ENCODE peak calls at places on chromosomes 13 and 19, in nine cellular contexts. One of them, this sample, is unnamed.

GRCh38 chr13:102869948-102870676 is 24.3 kb downstream of the ERCC5 start:
- DNase-seq in cardiac muscle cell: no peak
- DNase-seq in astrocyte of the cerebellum: no peak
- DNase-seq in brain microvascular endothelial cell: no peak
- DNase-seq in stimulated activated CD8-positive, alpha-beta memory T cell treated with anti-CD3 and anti-CD28 coated beads, Interleukin-2, amount 100 ng/mL, for 48 hours: no peak
- DNase-seq in foreskin fibroblast: no peak
- DNase-seq in heart right ventricle: no peak
- DNase-seq in naive thymus-derived CD4-positive, alpha-beta T cell: no peak
- DNase-seq in Peyer's patch: no peak
- DNase-seq in this sample: no peak

GRCh38 chr13:76864259-76864658 is 21.9 kb downstream of the KCTD12 start:
- DNase-seq in astrocyte of the cerebellum: no peak
- DNase-seq in stimulated activated CD8-positive, alpha-beta memory T cell treated with anti-CD3 and anti-CD28 coated beads, Interleukin-2, amount 100 ng/mL, for 48 hours: no peak
- DNase-seq in foreskin fibroblast: no peak
- DNase-seq in cardiac muscle cell: no peak
- DNase-seq in heart right ventricle: no peak
- DNase-seq in brain microvascular endothelial cell: no peak
- DNase-seq in naive thymus-derived CD4-positive, alpha-beta T cell: no peak
- DNase-seq in Peyer's patch: no peak
- DNase-seq in this sample: no peak

GRCh38 chr19:1252221-1252817 is 3.9 kb downstream of the MIDN start:
- DNase-seq in naive thymus-derived CD4-positive, alpha-beta T cell: peak
- DNase-seq in heart right ventricle: peak
- DNase-seq in foreskin fibroblast: peak
- DNase-seq in Peyer's patch: peak
- DNase-seq in astrocyte of the cerebellum: no peak
- DNase-seq in cardiac muscle cell: no peak
- DNase-seq in brain microvascular endothelial cell: peak
- DNase-seq in stimulated activated CD8-positive, alpha-beta memory T cell treated with anti-CD3 and anti-CD28 coated beads, Interleukin-2, amount 100 ng/mL, for 48 hours: peak
- DNase-seq in this sample: no peak

GRCh38 chr13:46173656-46174055 is 8.3 kb downstream of the LCP1 start:
- DNase-seq in brain microvascular endothelial cell: no peak
- DNase-seq in cardiac muscle cell: no peak
- DNase-seq in Peyer's patch: no peak
- DNase-seq in foreskin fibroblast: no peak
- DNase-seq in naive thymus-derived CD4-positive, alpha-beta T cell: no peak
- DNase-seq in stimulated activated CD8-positive, alpha-beta memory T cell treated with anti-CD3 and anti-CD28 coated beads, Interleukin-2, amount 100 ng/mL, for 48 hours: no peak
- DNase-seq in heart right ventricle: no peak
- DNase-seq in astrocyte of the cerebellum: no peak
- DNase-seq in this sample: no peak

GRCh38 chr13:23743269-23743668 is 145.9 kb downstream of the MIPEP start:
- DNase-seq in foreskin fibroblast: no peak
- DNase-seq in heart right ventricle: no peak
- DNase-seq in Peyer's patch: no peak
- DNase-seq in brain microvascular endothelial cell: no peak
- DNase-seq in stimulated activated CD8-positive, alpha-beta memory T cell treated with anti-CD3 and anti-CD28 coated beads, Interleukin-2, amount 100 ng/mL, for 48 hours: no peak
- DNase-seq in cardiac muscle cell: no peak
- DNase-seq in naive thymus-derived CD4-positive, alpha-beta T cell: no peak
- DNase-seq in astrocyte of the cerebellum: no peak
- DNase-seq in this sample: no peak

GRCh38 chr13:95552539-95553270 is at the start of gene CLDN10:
- DNase-seq in naive thymus-derived CD4-positive, alpha-beta T cell: no peak
- DNase-seq in stimulated activated CD8-positive, alpha-beta memory T cell treated with anti-CD3 and anti-CD28 coated beads, Interleukin-2, amount 100 ng/mL, for 48 hours: no peak
- DNase-seq in Peyer's patch: no peak
- DNase-seq in brain microvascular endothelial cell: no peak
- DNase-seq in cardiac muscle cell: peak
- DNase-seq in heart right ventricle: no peak
- DNase-seq in astrocyte of the cerebellum: no peak
- DNase-seq in foreskin fibroblast: no peak
- DNase-seq in this sample: no peak

GRCh38 chr13:91586609-91587008 is 188.2 kb downstream of the GPC5 start:
- DNase-seq in heart right ventricle: no peak
- DNase-seq in cardiac muscle cell: no peak
- DNase-seq in brain microvascular endothelial cell: no peak
- DNase-seq in naive thymus-derived CD4-positive, alpha-beta T cell: no peak
- DNase-seq in astrocyte of the cerebellum: no peak
- DNase-seq in foreskin fibroblast: no peak
- DNase-seq in Peyer's patch: no peak
- DNase-seq in stimulated activated CD8-positive, alpha-beta memory T cell treated with anti-CD3 and anti-CD28 coated beads, Interleukin-2, amount 100 ng/mL, for 48 hours: no peak
- DNase-seq in this sample: no peak

GRCh38 chr13:98476106-98476505 is 100.8 kb downstream of the STK24 start:
- DNase-seq in foreskin fibroblast: no peak
- DNase-seq in cardiac muscle cell: no peak
- DNase-seq in stimulated activated CD8-positive, alpha-beta memory T cell treated with anti-CD3 and anti-CD28 coated beads, Interleukin-2, amount 100 ng/mL, for 48 hours: peak
- DNase-seq in Peyer's patch: no peak
- DNase-seq in brain microvascular endothelial cell: no peak
- DNase-seq in heart right ventricle: no peak
- DNase-seq in naive thymus-derived CD4-positive, alpha-beta T cell: no peak
- DNase-seq in astrocyte of the cerebellum: no peak
- DNase-seq in this sample: no peak

GRCh38 chr13:22883262-22883840 is 297.4 kb upstream of the SGCG start:
- DNase-seq in brain microvascular endothelial cell: no peak
- DNase-seq in Peyer's patch: no peak
- DNase-seq in cardiac muscle cell: no peak
- DNase-seq in naive thymus-derived CD4-positive, alpha-beta T cell: no peak
- DNase-seq in foreskin fibroblast: no peak
- DNase-seq in astrocyte of the cerebellum: no peak
- DNase-seq in heart right ventricle: no peak
- DNase-seq in stimulated activated CD8-positive, alpha-beta memory T cell treated with anti-CD3 and anti-CD28 coated beads, Interleukin-2, amount 100 ng/mL, for 48 hours: no peak
- DNase-seq in this sample: no peak

GRCh38 chr19:47598407-47599349 is 10.3 kb upstream of the BICRA start:
- DNase-seq in Peyer's patch: no peak
- DNase-seq in foreskin fibroblast: peak
- DNase-seq in cardiac muscle cell: peak
- DNase-seq in brain microvascular endothelial cell: peak
- DNase-seq in heart right ventricle: no peak
- DNase-seq in naive thymus-derived CD4-positive, alpha-beta T cell: no peak
- DNase-seq in astrocyte of the cerebellum: peak
- DNase-seq in stimulated activated CD8-positive, alpha-beta memory T cell treated with anti-CD3 and anti-CD28 coated beads, Interleukin-2, amount 100 ng/mL, for 48 hours: no peak
- DNase-seq in this sample: no peak

GRCh38 chr13:74596691-74597090 is 462.5 kb upstream of the KLF12 start:
- DNase-seq in cardiac muscle cell: no peak
- DNase-seq in naive thymus-derived CD4-positive, alpha-beta T cell: no peak
- DNase-seq in Peyer's patch: no peak
- DNase-seq in brain microvascular endothelial cell: no peak
- DNase-seq in astrocyte of the cerebellum: no peak
- DNase-seq in heart right ventricle: no peak
- DNase-seq in stimulated activated CD8-positive, alpha-beta memory T cell treated with anti-CD3 and anti-CD28 coated beads, Interleukin-2, amount 100 ng/mL, for 48 hours: no peak
- DNase-seq in foreskin fibroblast: no peak
- DNase-seq in this sample: no peak

GRCh38 chr19:38980583-38981374 is 5.2 kb upstream of the FBXO17 start:
- DNase-seq in foreskin fibroblast: no peak
- DNase-seq in Peyer's patch: no peak
- DNase-seq in astrocyte of the cerebellum: no peak
- DNase-seq in heart right ventricle: no peak
- DNase-seq in naive thymus-derived CD4-positive, alpha-beta T cell: no peak
- DNase-seq in brain microvascular endothelial cell: no peak
- DNase-seq in stimulated activated CD8-positive, alpha-beta memory T cell treated with anti-CD3 and anti-CD28 coated beads, Interleukin-2, amount 100 ng/mL, for 48 hours: no peak
- DNase-seq in cardiac muscle cell: no peak
- DNase-seq in this sample: no peak

GRCh38 chr19:7113233-7113632 is 43.7 kb downstream of the ZNF557 start:
- DNase-seq in naive thymus-derived CD4-positive, alpha-beta T cell: no peak
- DNase-seq in stimulated activated CD8-positive, alpha-beta memory T cell treated with anti-CD3 and anti-CD28 coated beads, Interleukin-2, amount 100 ng/mL, for 48 hours: no peak
- DNase-seq in astrocyte of the cerebellum: no peak
- DNase-seq in foreskin fibroblast: no peak
- DNase-seq in Peyer's patch: no peak
- DNase-seq in cardiac muscle cell: no peak
- DNase-seq in heart right ventricle: no peak
- DNase-seq in brain microvascular endothelial cell: no peak
- DNase-seq in this sample: no peak

GRCh38 chr13:103099894-103100293 is 33.7 kb upstream of the SLC10A2 start:
- DNase-seq in naive thymus-derived CD4-positive, alpha-beta T cell: no peak
- DNase-seq in Peyer's patch: no peak
- DNase-seq in heart right ventricle: no peak
- DNase-seq in foreskin fibroblast: no peak
- DNase-seq in brain microvascular endothelial cell: no peak
- DNase-seq in cardiac muscle cell: no peak
- DNase-seq in astrocyte of the cerebellum: no peak
- DNase-seq in stimulated activated CD8-positive, alpha-beta memory T cell treated with anti-CD3 and anti-CD28 coated beads, Interleukin-2, amount 100 ng/mL, for 48 hours: no peak
- DNase-seq in this sample: no peak

GRCh38 chr13:36998624-36999041 is 507 bp downstream of the ALG5 start:
- DNase-seq in naive thymus-derived CD4-positive, alpha-beta T cell: peak
- DNase-seq in astrocyte of the cerebellum: no peak
- DNase-seq in foreskin fibroblast: no peak
- DNase-seq in brain microvascular endothelial cell: no peak
- DNase-seq in Peyer's patch: peak
- DNase-seq in heart right ventricle: peak
- DNase-seq in stimulated activated CD8-positive, alpha-beta memory T cell treated with anti-CD3 and anti-CD28 coated beads, Interleukin-2, amount 100 ng/mL, for 48 hours: peak
- DNase-seq in cardiac muscle cell: peak
- DNase-seq in this sample: peak

GRCh38 chr13:37029617-37030016 is 29.0 kb downstream of the EXOSC8 start:
- DNase-seq in heart right ventricle: no peak
- DNase-seq in foreskin fibroblast: peak
- DNase-seq in brain microvascular endothelial cell: peak
- DNase-seq in astrocyte of the cerebellum: no peak
- DNase-seq in Peyer's patch: no peak
- DNase-seq in stimulated activated CD8-positive, alpha-beta memory T cell treated with anti-CD3 and anti-CD28 coated beads, Interleukin-2, amount 100 ng/mL, for 48 hours: no peak
- DNase-seq in naive thymus-derived CD4-positive, alpha-beta T cell: no peak
- DNase-seq in cardiac muscle cell: no peak
- DNase-seq in this sample: no peak

GRCh38 chr13:75399879-75400217 is 82.1 kb downstream of the TBC1D4 start:
- DNase-seq in Peyer's patch: no peak
- DNase-seq in foreskin fibroblast: no peak
- DNase-seq in brain microvascular endothelial cell: no peak
- DNase-seq in naive thymus-derived CD4-positive, alpha-beta T cell: no peak
- DNase-seq in stimulated activated CD8-positive, alpha-beta memory T cell treated with anti-CD3 and anti-CD28 coated beads, Interleukin-2, amount 100 ng/mL, for 48 hours: no peak
- DNase-seq in astrocyte of the cerebellum: no peak
- DNase-seq in heart right ventricle: no peak
- DNase-seq in cardiac muscle cell: no peak
- DNase-seq in this sample: no peak

GRCh38 chr13:20974981-20975585 is 72.5 kb upstream of the XPO4 start:
- DNase-seq in brain microvascular endothelial cell: no peak
- DNase-seq in stimulated activated CD8-positive, alpha-beta memory T cell treated with anti-CD3 and anti-CD28 coated beads, Interleukin-2, amount 100 ng/mL, for 48 hours: no peak
- DNase-seq in astrocyte of the cerebellum: no peak
- DNase-seq in foreskin fibroblast: no peak
- DNase-seq in Peyer's patch: no peak
- DNase-seq in naive thymus-derived CD4-positive, alpha-beta T cell: no peak
- DNase-seq in heart right ventricle: no peak
- DNase-seq in cardiac muscle cell: no peak
- DNase-seq in this sample: no peak

GRCh38 chr19:7397687-7398086 is 49.0 kb downstream of the ARHGEF18 start:
- DNase-seq in Peyer's patch: no peak
- DNase-seq in naive thymus-derived CD4-positive, alpha-beta T cell: no peak
- DNase-seq in astrocyte of the cerebellum: peak
- DNase-seq in stimulated activated CD8-positive, alpha-beta memory T cell treated with anti-CD3 and anti-CD28 coated beads, Interleukin-2, amount 100 ng/mL, for 48 hours: no peak
- DNase-seq in cardiac muscle cell: no peak
- DNase-seq in heart right ventricle: no peak
- DNase-seq in foreskin fibroblast: peak
- DNase-seq in brain microvascular endothelial cell: peak
- DNase-seq in this sample: no peak

GRCh38 chr13:25945596-25945995 is 106.2 kb downstream of the SHISA2 start:
- DNase-seq in foreskin fibroblast: no peak
- DNase-seq in heart right ventricle: no peak
- DNase-seq in Peyer's patch: no peak
- DNase-seq in cardiac muscle cell: no peak
- DNase-seq in stimulated activated CD8-positive, alpha-beta memory T cell treated with anti-CD3 and anti-CD28 coated beads, Interleukin-2, amount 100 ng/mL, for 48 hours: no peak
- DNase-seq in naive thymus-derived CD4-positive, alpha-beta T cell: no peak
- DNase-seq in brain microvascular endothelial cell: peak
- DNase-seq in astrocyte of the cerebellum: no peak
- DNase-seq in this sample: no peak

GRCh38 chr13:29210676-29211075 is 384.8 kb downstream of the SLC7A1 start:
- DNase-seq in foreskin fibroblast: no peak
- DNase-seq in stimulated activated CD8-positive, alpha-beta memory T cell treated with anti-CD3 and anti-CD28 coated beads, Interleukin-2, amount 100 ng/mL, for 48 hours: no peak
- DNase-seq in heart right ventricle: no peak
- DNase-seq in brain microvascular endothelial cell: no peak
- DNase-seq in Peyer's patch: no peak
- DNase-seq in naive thymus-derived CD4-positive, alpha-beta T cell: no peak
- DNase-seq in cardiac muscle cell: peak
- DNase-seq in astrocyte of the cerebellum: no peak
- DNase-seq in this sample: no peak

GRCh38 chr13:98823442-98823841 is 71.0 kb upstream of the SLC15A1 start:
- DNase-seq in Peyer's patch: no peak
- DNase-seq in foreskin fibroblast: no peak
- DNase-seq in naive thymus-derived CD4-positive, alpha-beta T cell: no peak
- DNase-seq in stimulated activated CD8-positive, alpha-beta memory T cell treated with anti-CD3 and anti-CD28 coated beads, Interleukin-2, amount 100 ng/mL, for 48 hours: no peak
- DNase-seq in heart right ventricle: no peak
- DNase-seq in cardiac muscle cell: no peak
- DNase-seq in brain microvascular endothelial cell: no peak
- DNase-seq in astrocyte of the cerebellum: no peak
- DNase-seq in this sample: no peak

GRCh38 chr19:47398707-47399106 is 20.6 kb downstream of the MEIS3 start:
- DNase-seq in heart right ventricle: no peak
- DNase-seq in Peyer's patch: no peak
- DNase-seq in stimulated activated CD8-positive, alpha-beta memory T cell treated with anti-CD3 and anti-CD28 coated beads, Interleukin-2, amount 100 ng/mL, for 48 hours: no peak
- DNase-seq in naive thymus-derived CD4-positive, alpha-beta T cell: no peak
- DNase-seq in brain microvascular endothelial cell: no peak
- DNase-seq in astrocyte of the cerebellum: no peak
- DNase-seq in foreskin fibroblast: no peak
- DNase-seq in cardiac muscle cell: no peak
- DNase-seq in this sample: no peak

GRCh38 chr13:41515491-41516139 is 58.3 kb downstream of the RGCC start:
- DNase-seq in cardiac muscle cell: no peak
- DNase-seq in naive thymus-derived CD4-positive, alpha-beta T cell: no peak
- DNase-seq in astrocyte of the cerebellum: no peak
- DNase-seq in foreskin fibroblast: no peak
- DNase-seq in Peyer's patch: no peak
- DNase-seq in brain microvascular endothelial cell: no peak
- DNase-seq in heart right ventricle: no peak
- DNase-seq in stimulated activated CD8-positive, alpha-beta memory T cell treated with anti-CD3 and anti-CD28 coated beads, Interleukin-2, amount 100 ng/mL, for 48 hours: no peak
- DNase-seq in this sample: no peak

GRCh38 chr19:15107056-15108010 is at the start of gene SYDE1:
- DNase-seq in brain microvascular endothelial cell: no peak
- DNase-seq in stimulated activated CD8-positive, alpha-beta memory T cell treated with anti-CD3 and anti-CD28 coated beads, Interleukin-2, amount 100 ng/mL, for 48 hours: peak
- DNase-seq in foreskin fibroblast: peak
- DNase-seq in naive thymus-derived CD4-positive, alpha-beta T cell: no peak
- DNase-seq in astrocyte of the cerebellum: peak
- DNase-seq in heart right ventricle: peak
- DNase-seq in Peyer's patch: no peak
- DNase-seq in cardiac muscle cell: peak
- DNase-seq in this sample: no peak

GRCh38 chr19:38233740-38234251 is 9.8 kb upstream of the DPF1 start:
- DNase-seq in naive thymus-derived CD4-positive, alpha-beta T cell: peak
- DNase-seq in Peyer's patch: peak
- DNase-seq in astrocyte of the cerebellum: no peak
- DNase-seq in cardiac muscle cell: peak
- DNase-seq in brain microvascular endothelial cell: peak
- DNase-seq in stimulated activated CD8-positive, alpha-beta memory T cell treated with anti-CD3 and anti-CD28 coated beads, Interleukin-2, amount 100 ng/mL, for 48 hours: peak
- DNase-seq in heart right ventricle: peak
- DNase-seq in foreskin fibroblast: no peak
- DNase-seq in this sample: peak

GRCh38 chr13:111372651-111373425 is 52.4 kb downstream of the TEX29 start:
- DNase-seq in stimulated activated CD8-positive, alpha-beta memory T cell treated with anti-CD3 and anti-CD28 coated beads, Interleukin-2, amount 100 ng/mL, for 48 hours: no peak
- DNase-seq in brain microvascular endothelial cell: no peak
- DNase-seq in foreskin fibroblast: no peak
- DNase-seq in Peyer's patch: no peak
- DNase-seq in astrocyte of the cerebellum: no peak
- DNase-seq in cardiac muscle cell: no peak
- DNase-seq in naive thymus-derived CD4-positive, alpha-beta T cell: no peak
- DNase-seq in heart right ventricle: no peak
- DNase-seq in this sample: no peak

GRCh38 chr13:75073791-75074190 is 408.2 kb downstream of the TBC1D4 start:
- DNase-seq in heart right ventricle: no peak
- DNase-seq in stimulated activated CD8-positive, alpha-beta memory T cell treated with anti-CD3 and anti-CD28 coated beads, Interleukin-2, amount 100 ng/mL, for 48 hours: no peak
- DNase-seq in astrocyte of the cerebellum: no peak
- DNase-seq in foreskin fibroblast: no peak
- DNase-seq in cardiac muscle cell: no peak
- DNase-seq in brain microvascular endothelial cell: no peak
- DNase-seq in naive thymus-derived CD4-positive, alpha-beta T cell: no peak
- DNase-seq in Peyer's patch: no peak
- DNase-seq in this sample: no peak

GRCh38 chr19:27733551-27734266 is 1479.2 kb downstream of the UQCRFS1 start:
- DNase-seq in Peyer's patch: no peak
- DNase-seq in naive thymus-derived CD4-positive, alpha-beta T cell: no peak
- DNase-seq in cardiac muscle cell: no peak
- DNase-seq in foreskin fibroblast: no peak
- DNase-seq in stimulated activated CD8-positive, alpha-beta memory T cell treated with anti-CD3 and anti-CD28 coated beads, Interleukin-2, amount 100 ng/mL, for 48 hours: no peak
- DNase-seq in brain microvascular endothelial cell: no peak
- DNase-seq in astrocyte of the cerebellum: no peak
- DNase-seq in heart right ventricle: no peak
- DNase-seq in this sample: no peak

GRCh38 chr19:15075801-15076200 is 6.2 kb upstream of the OR1I1 start:
- DNase-seq in naive thymus-derived CD4-positive, alpha-beta T cell: no peak
- DNase-seq in stimulated activated CD8-positive, alpha-beta memory T cell treated with anti-CD3 and anti-CD28 coated beads, Interleukin-2, amount 100 ng/mL, for 48 hours: no peak
- DNase-seq in heart right ventricle: no peak
- DNase-seq in brain microvascular endothelial cell: no peak
- DNase-seq in foreskin fibroblast: no peak
- DNase-seq in cardiac muscle cell: no peak
- DNase-seq in astrocyte of the cerebellum: no peak
- DNase-seq in Peyer's patch: no peak
- DNase-seq in this sample: no peak

GRCh38 chr13:112473818-112474217 is 97.7 kb downstream of the SPACA7 start:
- DNase-seq in stimulated activated CD8-positive, alpha-beta memory T cell treated with anti-CD3 and anti-CD28 coated beads, Interleukin-2, amount 100 ng/mL, for 48 hours: no peak
- DNase-seq in brain microvascular endothelial cell: no peak
- DNase-seq in Peyer's patch: no peak
- DNase-seq in astrocyte of the cerebellum: no peak
- DNase-seq in naive thymus-derived CD4-positive, alpha-beta T cell: no peak
- DNase-seq in heart right ventricle: no peak
- DNase-seq in foreskin fibroblast: no peak
- DNase-seq in cardiac muscle cell: no peak
- DNase-seq in this sample: no peak

This sample was measured in DMS79 treated with DMSO at 0.1 percent for 48 hours.